ENCODE peak calls at places on chromosomes 13 and 19, in six cellular contexts. One of them, this sample, is unnamed.

GRCh38 chr19:44050740-44051653 is 839 bp upstream of the ZNF223 start:
- DNase-seq in foreskin fibroblast: no peak
- DNase-seq in activated naive CD8-positive, alpha-beta T cell treated with anti-CD3 and anti-CD28 coated beads, Interleukin-2, amount 50 U/mL, for 24 hours: peak
- DNase-seq in brain pericyte: no peak
- DNase-seq in caudate nucleus: peak
- DNase-seq in bronchial epithelial cell: peak
- DNase-seq in this sample: no peak

GRCh38 chr19:4972509-4973230 is 3.8 kb downstream of the KDM4B start:
- DNase-seq in foreskin fibroblast: peak
- DNase-seq in activated naive CD8-positive, alpha-beta T cell treated with anti-CD3 and anti-CD28 coated beads, Interleukin-2, amount 50 U/mL, for 24 hours: no peak
- DNase-seq in brain pericyte: no peak
- DNase-seq in caudate nucleus: no peak
- DNase-seq in bronchial epithelial cell: peak
- DNase-seq in this sample: no peak

GRCh38 chr13:99442273-99442895 is 58.9 kb upstream of the TM9SF2 start:
- DNase-seq in foreskin fibroblast: no peak
- DNase-seq in activated naive CD8-positive, alpha-beta T cell treated with anti-CD3 and anti-CD28 coated beads, Interleukin-2, amount 50 U/mL, for 24 hours: peak
- DNase-seq in brain pericyte: no peak
- DNase-seq in caudate nucleus: no peak
- DNase-seq in bronchial epithelial cell: peak
- DNase-seq in this sample: peak

GRCh38 chr19:1253514-1254080 is 5.2 kb downstream of the MIDN start:
- DNase-seq in foreskin fibroblast: no peak
- DNase-seq in activated naive CD8-positive, alpha-beta T cell treated with anti-CD3 and anti-CD28 coated beads, Interleukin-2, amount 50 U/mL, for 24 hours: no peak
- DNase-seq in brain pericyte: no peak
- DNase-seq in caudate nucleus: no peak
- DNase-seq in bronchial epithelial cell: peak
- DNase-seq in this sample: no peak

GRCh38 chr13:75258159-75258782 is 223.7 kb downstream of the TBC1D4 start:
- DNase-seq in foreskin fibroblast: peak
- DNase-seq in activated naive CD8-positive, alpha-beta T cell treated with anti-CD3 and anti-CD28 coated beads, Interleukin-2, amount 50 U/mL, for 24 hours: no peak
- DNase-seq in brain pericyte: no peak
- DNase-seq in caudate nucleus: no peak
- DNase-seq in bronchial epithelial cell: peak
- DNase-seq in this sample: peak

GRCh38 chr19:49746206-49746958 is 16.7 kb downstream of the TSKS start:
- DNase-seq in foreskin fibroblast: no peak
- DNase-seq in activated naive CD8-positive, alpha-beta T cell treated with anti-CD3 and anti-CD28 coated beads, Interleukin-2, amount 50 U/mL, for 24 hours: peak
- DNase-seq in brain pericyte: no peak
- DNase-seq in caudate nucleus: peak
- DNase-seq in bronchial epithelial cell: no peak
- DNase-seq in this sample: peak

GRCh38 chr13:93903909-93904308 is 575.6 kb downstream of the DCT start:
- DNase-seq in foreskin fibroblast: no peak
- DNase-seq in activated naive CD8-positive, alpha-beta T cell treated with anti-CD3 and anti-CD28 coated beads, Interleukin-2, amount 50 U/mL, for 24 hours: no peak
- DNase-seq in brain pericyte: no peak
- DNase-seq in caudate nucleus: no peak
- DNase-seq in bronchial epithelial cell: no peak
- DNase-seq in this sample: no peak

GRCh38 chr19:16386619-16387240 is 62.1 kb downstream of the KLF2 start:
- DNase-seq in foreskin fibroblast: peak
- DNase-seq in activated naive CD8-positive, alpha-beta T cell treated with anti-CD3 and anti-CD28 coated beads, Interleukin-2, amount 50 U/mL, for 24 hours: peak
- DNase-seq in brain pericyte: no peak
- DNase-seq in caudate nucleus: peak
- DNase-seq in bronchial epithelial cell: peak
- DNase-seq in this sample: peak

GRCh38 chr13:110757296-110757695 is 43.8 kb downstream of the ING1 start:
- DNase-seq in foreskin fibroblast: no peak
- DNase-seq in activated naive CD8-positive, alpha-beta T cell treated with anti-CD3 and anti-CD28 coated beads, Interleukin-2, amount 50 U/mL, for 24 hours: no peak
- DNase-seq in brain pericyte: no peak
- DNase-seq in caudate nucleus: no peak
- DNase-seq in bronchial epithelial cell: no peak
- DNase-seq in this sample: no peak

GRCh38 chr13:20431687-20432384 is 93.8 kb downstream of the CRYL1 start:
- DNase-seq in foreskin fibroblast: no peak
- DNase-seq in activated naive CD8-positive, alpha-beta T cell treated with anti-CD3 and anti-CD28 coated beads, Interleukin-2, amount 50 U/mL, for 24 hours: no peak
- DNase-seq in brain pericyte: no peak
- DNase-seq in caudate nucleus: no peak
- DNase-seq in bronchial epithelial cell: peak
- DNase-seq in this sample: no peak

GRCh38 chr19:45638930-45639729 is at the start of gene EML2:
- DNase-seq in foreskin fibroblast: peak
- DNase-seq in activated naive CD8-positive, alpha-beta T cell treated with anti-CD3 and anti-CD28 coated beads, Interleukin-2, amount 50 U/mL, for 24 hours: peak
- DNase-seq in brain pericyte: no peak
- DNase-seq in caudate nucleus: no peak
- DNase-seq in bronchial epithelial cell: peak
- DNase-seq in this sample: peak

GRCh38 chr19:34274284-34274826 is 20.0 kb downstream of the GARRE1 start:
- DNase-seq in foreskin fibroblast: no peak
- DNase-seq in activated naive CD8-positive, alpha-beta T cell treated with anti-CD3 and anti-CD28 coated beads, Interleukin-2, amount 50 U/mL, for 24 hours: no peak
- DNase-seq in brain pericyte: no peak
- DNase-seq in caudate nucleus: no peak
- DNase-seq in bronchial epithelial cell: no peak
- DNase-seq in this sample: no peak

GRCh38 chr13:43132228-43132627 is 108.8 kb downstream of the DNAJC15 start:
- DNase-seq in foreskin fibroblast: peak
- DNase-seq in activated naive CD8-positive, alpha-beta T cell treated with anti-CD3 and anti-CD28 coated beads, Interleukin-2, amount 50 U/mL, for 24 hours: no peak
- DNase-seq in brain pericyte: no peak
- DNase-seq in caudate nucleus: peak
- DNase-seq in bronchial epithelial cell: peak
- DNase-seq in this sample: peak

GRCh38 chr13:113951246-113951999 is 22.5 kb downstream of the C13orf46 start:
- DNase-seq in foreskin fibroblast: peak
- DNase-seq in activated naive CD8-positive, alpha-beta T cell treated with anti-CD3 and anti-CD28 coated beads, Interleukin-2, amount 50 U/mL, for 24 hours: peak
- DNase-seq in brain pericyte: no peak
- DNase-seq in caudate nucleus: peak
- DNase-seq in bronchial epithelial cell: peak
- DNase-seq in this sample: peak

GRCh38 chr13:26074706-26075105 is 22.9 kb upstream of the SHISA2 start:
- DNase-seq in foreskin fibroblast: no peak
- DNase-seq in activated naive CD8-positive, alpha-beta T cell treated with anti-CD3 and anti-CD28 coated beads, Interleukin-2, amount 50 U/mL, for 24 hours: no peak
- DNase-seq in brain pericyte: no peak
- DNase-seq in caudate nucleus: no peak
- DNase-seq in bronchial epithelial cell: no peak
- DNase-seq in this sample: no peak

GRCh38 chr13:44368599-44369368 is 4.8 kb upstream of the SERP2 start:
- DNase-seq in foreskin fibroblast: no peak
- DNase-seq in activated naive CD8-positive, alpha-beta T cell treated with anti-CD3 and anti-CD28 coated beads, Interleukin-2, amount 50 U/mL, for 24 hours: no peak
- DNase-seq in brain pericyte: no peak
- DNase-seq in caudate nucleus: no peak
- DNase-seq in bronchial epithelial cell: no peak
- DNase-seq in this sample: no peak

GRCh38 chr19:16200038-16200775 is 2.5 kb downstream of the AP1M1 start:
- DNase-seq in foreskin fibroblast: peak
- DNase-seq in activated naive CD8-positive, alpha-beta T cell treated with anti-CD3 and anti-CD28 coated beads, Interleukin-2, amount 50 U/mL, for 24 hours: no peak
- DNase-seq in brain pericyte: no peak
- DNase-seq in caudate nucleus: no peak
- DNase-seq in bronchial epithelial cell: no peak
- DNase-seq in this sample: no peak

GRCh38 chr13:90868321-90868920 is 479.1 kb upstream of the MIR17HG start:
- DNase-seq in foreskin fibroblast: no peak
- DNase-seq in activated naive CD8-positive, alpha-beta T cell treated with anti-CD3 and anti-CD28 coated beads, Interleukin-2, amount 50 U/mL, for 24 hours: peak
- DNase-seq in brain pericyte: no peak
- DNase-seq in caudate nucleus: no peak
- DNase-seq in bronchial epithelial cell: peak
- DNase-seq in this sample: peak

GRCh38 chr19:52665047-52665446 is 26.9 kb upstream of the ZNF83 start:
- DNase-seq in foreskin fibroblast: no peak
- DNase-seq in activated naive CD8-positive, alpha-beta T cell treated with anti-CD3 and anti-CD28 coated beads, Interleukin-2, amount 50 U/mL, for 24 hours: no peak
- DNase-seq in brain pericyte: no peak
- DNase-seq in caudate nucleus: no peak
- DNase-seq in bronchial epithelial cell: no peak
- DNase-seq in this sample: no peak

GRCh38 chr19:13208131-13208963 is 58.1 kb downstream of the IER2 start:
- DNase-seq in foreskin fibroblast: peak
- DNase-seq in activated naive CD8-positive, alpha-beta T cell treated with anti-CD3 and anti-CD28 coated beads, Interleukin-2, amount 50 U/mL, for 24 hours: peak
- DNase-seq in brain pericyte: peak
- DNase-seq in caudate nucleus: no peak
- DNase-seq in bronchial epithelial cell: no peak
- DNase-seq in this sample: peak

GRCh38 chr13:110820311-110820710 is 94.6 kb downstream of the ANKRD10 start:
- DNase-seq in foreskin fibroblast: no peak
- DNase-seq in activated naive CD8-positive, alpha-beta T cell treated with anti-CD3 and anti-CD28 coated beads, Interleukin-2, amount 50 U/mL, for 24 hours: no peak
- DNase-seq in brain pericyte: no peak
- DNase-seq in caudate nucleus: no peak
- DNase-seq in bronchial epithelial cell: no peak
- DNase-seq in this sample: no peak

GRCh38 chr13:76012091-76012721 is 376.1 kb downstream of the LMO7 start:
- DNase-seq in foreskin fibroblast: no peak
- DNase-seq in activated naive CD8-positive, alpha-beta T cell treated with anti-CD3 and anti-CD28 coated beads, Interleukin-2, amount 50 U/mL, for 24 hours: no peak
- DNase-seq in brain pericyte: no peak
- DNase-seq in caudate nucleus: no peak
- DNase-seq in bronchial epithelial cell: peak
- DNase-seq in this sample: no peak

GRCh38 chr19:18683109-18683954 is at the start of gene CRTC1:
- DNase-seq in foreskin fibroblast: peak
- DNase-seq in activated naive CD8-positive, alpha-beta T cell treated with anti-CD3 and anti-CD28 coated beads, Interleukin-2, amount 50 U/mL, for 24 hours: peak
- DNase-seq in brain pericyte: peak
- DNase-seq in caudate nucleus: peak
- DNase-seq in bronchial epithelial cell: peak
- DNase-seq in this sample: peak

GRCh38 chr13:47546963-47547345 is 454.1 kb downstream of the SUCLA2 start:
- DNase-seq in foreskin fibroblast: no peak
- DNase-seq in activated naive CD8-positive, alpha-beta T cell treated with anti-CD3 and anti-CD28 coated beads, Interleukin-2, amount 50 U/mL, for 24 hours: no peak
- DNase-seq in brain pericyte: no peak
- DNase-seq in caudate nucleus: no peak
- DNase-seq in bronchial epithelial cell: no peak
- DNase-seq in this sample: no peak

GRCh38 chr13:97934590-97934989 is 18.9 kb upstream of the IPO5 start:
- DNase-seq in foreskin fibroblast: no peak
- DNase-seq in activated naive CD8-positive, alpha-beta T cell treated with anti-CD3 and anti-CD28 coated beads, Interleukin-2, amount 50 U/mL, for 24 hours: no peak
- DNase-seq in brain pericyte: no peak
- DNase-seq in caudate nucleus: peak
- DNase-seq in bronchial epithelial cell: no peak
- DNase-seq in this sample: no peak

GRCh38 chr13:114173753-114174152 is 5.3 kb upstream of the CFAP97D2 start:
- DNase-seq in foreskin fibroblast: peak
- DNase-seq in activated naive CD8-positive, alpha-beta T cell treated with anti-CD3 and anti-CD28 coated beads, Interleukin-2, amount 50 U/mL, for 24 hours: no peak
- DNase-seq in brain pericyte: no peak
- DNase-seq in caudate nucleus: no peak
- DNase-seq in bronchial epithelial cell: peak
- DNase-seq in this sample: no peak

GRCh38 chr13:45511310-45512147 is 46.8 kb downstream of the COG3 start:
- DNase-seq in foreskin fibroblast: peak
- DNase-seq in activated naive CD8-positive, alpha-beta T cell treated with anti-CD3 and anti-CD28 coated beads, Interleukin-2, amount 50 U/mL, for 24 hours: no peak
- DNase-seq in brain pericyte: peak
- DNase-seq in caudate nucleus: no peak
- DNase-seq in bronchial epithelial cell: peak
- DNase-seq in this sample: peak

GRCh38 chr13:97133955-97134354 is 88.2 kb upstream of the MBNL2 start:
- DNase-seq in foreskin fibroblast: no peak
- DNase-seq in activated naive CD8-positive, alpha-beta T cell treated with anti-CD3 and anti-CD28 coated beads, Interleukin-2, amount 50 U/mL, for 24 hours: no peak
- DNase-seq in brain pericyte: no peak
- DNase-seq in caudate nucleus: no peak
- DNase-seq in bronchial epithelial cell: peak
- DNase-seq in this sample: no peak

GRCh38 chr19:41912899-41913475 is 15.3 kb downstream of the ERFL start:
- DNase-seq in foreskin fibroblast: no peak
- DNase-seq in activated naive CD8-positive, alpha-beta T cell treated with anti-CD3 and anti-CD28 coated beads, Interleukin-2, amount 50 U/mL, for 24 hours: no peak
- DNase-seq in brain pericyte: no peak
- DNase-seq in caudate nucleus: no peak
- DNase-seq in bronchial epithelial cell: no peak
- DNase-seq in this sample: no peak

GRCh38 chr13:101982903-101983302 is 418.9 kb downstream of the FGF14 start:
- DNase-seq in foreskin fibroblast: no peak
- DNase-seq in activated naive CD8-positive, alpha-beta T cell treated with anti-CD3 and anti-CD28 coated beads, Interleukin-2, amount 50 U/mL, for 24 hours: no peak
- DNase-seq in brain pericyte: no peak
- DNase-seq in caudate nucleus: no peak
- DNase-seq in bronchial epithelial cell: no peak
- DNase-seq in this sample: no peak